ENCODE peak calls at places on chromosomes 7 and 10, in five cellular contexts. D, E, X, S and U are unnamed samples.

GRCh38 chr10:110860576-110861241 is 11.0 kb upstream of the PDCD4 start:
- DNase-seq in D (peak; percentile 90), E (no peak), X (no peak), S (no peak), U (peak; percentile 93)

GRCh38 chr7:137878333-137878961 is 31.7 kb upstream of the DGKI start:
- DNase-seq in D (no peak), E (no peak), X (peak; percentile 70), S (peak; percentile 30), U (no peak)

GRCh38 chr7:70466725-70467364 is 665.1 kb upstream of the GALNT17 start:
- DNase-seq in D (no peak), E (no peak), X (no peak), S (no peak), U (no peak)

GRCh38 chr7:130959743-130960207 is 225.8 kb upstream of the KLF14 start:
- DNase-seq in D (no peak), E (peak; percentile 67), X (peak; percentile 88), S (peak; percentile 83), U (peak; percentile 74)

GRCh38 chr10:88270871-88271713 is 312.0 kb downstream of the RNLS start:
- DNase-seq in D (peak; percentile 97), E (no peak), X (peak; percentile 86), S (peak; percentile 83), U (peak; percentile 97)

GRCh38 chr10:36303896-36304295 is 661.8 kb upstream of the FZD8 start:
- DNase-seq in D (no peak), E (no peak), X (no peak), S (no peak), U (no peak)

GRCh38 chr7:119685906-119686305 is 587.1 kb upstream of the KCND2 start:
- DNase-seq in D (no peak), E (no peak), X (no peak), S (no peak), U (no peak)

GRCh38 chr10:34704526-34705184 is 110.4 kb downstream of the PARD3 start:
- DNase-seq in D (no peak), E (no peak), X (no peak), S (no peak), U (no peak)

GRCh38 chr7:78226059-78226658 is 427.6 kb downstream of the PHTF2 start:
- DNase-seq in D (no peak), E (peak; percentile 47), X (no peak), S (no peak), U (peak; percentile 50)

GRCh38 chr7:75842836-75843446 is 29.3 kb upstream of the CCL24 start:
- DNase-seq in D (peak; percentile 47), E (peak; percentile 91), X (peak; percentile 77), S (peak; percentile 85), U (peak; percentile 77)

GRCh38 chr7:11486271-11486670 is 345.7 kb downstream of the THSD7A start:
- DNase-seq in D (no peak), E (no peak), X (no peak), S (no peak), U (no peak)
- TF ChIP-seq CTCF in D (no peak), E (no peak), X (peak; percentile 18), S (peak; percentile 12), U (no peak)

GRCh38 chr7:27100601-27101187 is 1.8 kb downstream of the HOXA2 start:
- DNase-seq in D (no peak), E (no peak), X (peak; percentile 59), S (no peak), U (no peak)

GRCh38 chr7:27098493-27099223 is 2.9 kb upstream of the HOXA1 start:
- DNase-seq in D (no peak), E (no peak), X (peak; percentile 87), S (no peak), U (no peak)

GRCh38 chr7:27099839-27100225 is 2.7 kb downstream of the HOXA2 start:
- DNase-seq in D (no peak), E (no peak), X (peak; percentile 50), S (no peak), U (no peak)

GRCh38 chr7:27097686-27098492 is 2.1 kb upstream of the HOXA1 start:
- DNase-seq in D (no peak), E (no peak), X (peak; percentile 29), S (no peak), U (no peak)

DNA sequence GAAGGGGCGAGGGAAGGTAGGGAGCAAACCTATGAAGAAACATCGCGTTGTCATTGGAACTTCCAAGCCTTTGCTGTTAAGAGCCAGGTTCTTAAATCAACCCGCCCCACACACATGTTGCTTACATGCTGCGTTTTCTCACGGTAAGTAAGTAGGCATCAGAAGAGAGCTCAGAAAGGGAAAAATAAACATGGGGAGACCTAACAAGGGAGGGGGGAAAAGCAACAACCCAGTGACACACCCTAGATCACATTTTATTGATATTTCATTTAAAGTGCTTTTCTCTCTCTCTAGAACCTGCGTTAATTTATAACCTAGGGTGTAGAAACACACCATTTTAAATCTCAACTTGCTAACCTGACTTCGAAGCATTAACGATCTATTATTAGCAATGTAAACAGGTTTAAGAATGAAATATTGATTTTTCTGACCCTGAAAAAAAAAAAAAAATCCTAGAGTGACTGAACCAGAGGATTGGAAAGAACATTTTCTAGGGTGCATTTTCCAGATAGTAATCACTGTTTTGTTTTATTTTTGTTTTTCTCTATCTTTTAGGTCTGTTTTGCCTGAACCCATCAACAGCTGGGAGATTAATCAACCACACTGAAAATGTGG is 3.2 kb downstream of the HOXA2 start:
- DNase-seq in D (no peak), E (no peak), X (peak; percentile 76), S (no peak), U (no peak)
- H3K4me3 ChIP-seq in D (no peak overlapping the region), E (no peak overlapping the region), X (peak overlapping the region; percentile 93), S (peak overlapping the region; percentile 68), U (no peak overlapping the region)

GRCh38 chr10:113859261-113859660 is 4.8 kb downstream of the NHLRC2 start:
- DNase-seq in D (no peak), E (no peak), X (no peak), S (no peak), U (peak; percentile 41)
- TF ChIP-seq CTCF in D (no peak), E (no peak), X (no peak), S (no peak), U (no peak)

GRCh38 chr10:101050206-101051069 is 11.4 kb upstream of the KAZALD1 start:
- DNase-seq in D (no peak), E (no peak), X (peak; percentile 54), S (peak; percentile 33), U (peak; percentile 66)
- H3K4me3 ChIP-seq in D (peak overlapping the region; percentile 56), E (no peak overlapping the region), X (peak overlapping the region; percentile 10), S (no peak overlapping the region), U (no peak overlapping the region)

GRCh38 chr10:46308666-46309450 is 22.1 kb downstream of the ANTXRL start:
- DNase-seq in D (no peak), E (no peak), X (no peak), S (no peak), U (no peak)
- TF ChIP-seq CTCF in D (no peak), E (no peak), X (no peak), S (no peak), U (no peak)